ENCODE peak calls at places on chromosomes 3 and 15, in four cellular contexts. U is retinal pigment epithelial cell, B is HEK293T, C is SW480. M is an unnamed sample.

GRCh38 chr3:17749281-17749680 is 6.8 kb upstream of the TBC1D5 start:
- DNase-seq in C (no peak), U (no peak), B (no peak), M (no peak)

GRCh38 chr15:66961407-66961884 is 104.0 kb upstream of the SMAD3 start:
- DNase-seq in C (peak; percentile 35), U (no peak), B (no peak), M (no peak)

GRCh38 chr3:100288288-100288894 is 27.6 kb downstream of the TBC1D23 start:
- DNase-seq in U (no peak), B (no peak), C (no peak), M (no peak)

GRCh38 chr3:129046037-129046731 is 14.4 kb upstream of the GP9 start:
- DNase-seq in B (no peak), U (no peak), C (no peak), M (no peak)

GRCh38 chr3:81339040-81339845 is 422.2 kb downstream of the GBE1 start:
- DNase-seq in B (peak; percentile 11), U (no peak), C (peak; percentile 58), M (peak; percentile 28)

GRCh38 chr3:160126761-160127160 is 98.5 kb upstream of the C3orf80 start:
- DNase-seq in C (no peak), U (no peak), B (no peak), M (no peak)

GRCh38 chr3:120875989-120876388 is 32.0 kb upstream of the STXBP5L start:
- DNase-seq in U (no peak), C (no peak), B (no peak), M (no peak)

GRCh38 chr3:177862962-177863491 is 665.7 kb upstream of the TBL1XR1 start:
- DNase-seq in C (no peak), U (no peak), B (no peak), M (no peak)

GRCh38 chr3:134034005-134034785 is 4.5 kb upstream of the SLCO2A1 start:
- DNase-seq in B (no peak), C (no peak), U (no peak), M (no peak)

GRCh38 chr3:39502838-39503145 is 35.3 kb downstream of the MOBP start:
- DNase-seq in U (no peak), B (no peak), C (no peak), M (no peak)

GRCh38 chr15:101288905-101289513 is 6.0 kb downstream of the SNRPA1 start:
- DNase-seq in U (no peak), B (peak; percentile 53), C (peak; percentile 54), M (peak; percentile 85)

GRCh38 chr3:62718515-62719320 is 156.5 kb downstream of the CADPS start:
- DNase-seq in B (peak; percentile 11), U (no peak), C (no peak), M (no peak)

GRCh38 chr15:76199106-76200082 is 111.9 kb downstream of the ETFA start:
- DNase-seq in U (no peak), C (no peak), B (no peak), M (no peak)

GRCh38 chr3:185645596-185646381 is 59.7 kb downstream of the SENP2 start:
- DNase-seq in C (no peak), U (no peak), B (no peak), M (no peak)

GRCh38 chr3:115512565-115513410 is 110.5 kb upstream of the GAP43 start:
- DNase-seq in U (peak; percentile 51), B (peak; percentile 62), C (peak; percentile 43), M (peak; percentile 13)

GRCh38 chr15:92984161-92984560 is 84.0 kb downstream of the CHD2 start:
- DNase-seq in C (no peak), U (no peak), B (no peak), M (no peak)

GRCh38 chr3:183306798-183307671 is 54.0 kb downstream of the B3GNT5 start:
- DNase-seq in B (peak; percentile 9), C (peak; percentile 76), U (peak; percentile 52), M (no peak)

GRCh38 chr3:4493931-4494806 is 1.0 kb downstream of the ITPR1 start:
- DNase-seq in B (peak; percentile 34), U (no peak), C (no peak), M (no peak)

GRCh38 chr3:149658444-149659172 is 783 bp upstream of the WWTR1 start:
- DNase-seq in B (peak; percentile 70), U (peak; percentile 54), C (peak; percentile 82), M (no peak)

GRCh38 chr15:62124953-62125263 is 40.2 kb downstream of the C2CD4B start:
- DNase-seq in C (no peak), U (no peak), B (no peak), M (no peak)

GRCh38 chr3:197165890-197166289 is 132.5 kb downstream of the DLG1 start:
- DNase-seq in B (no peak), U (no peak), C (no peak), M (no peak)

GRCh38 chr15:93719941-93720351 is 511.4 kb upstream of the MCTP2 start:
- DNase-seq in U (no peak), B (no peak), C (no peak), M (no peak)

GRCh38 chr3:37853691-37854413 is 7.8 kb upstream of the CTDSPL start:
- DNase-seq in U (no peak), C (no peak), B (no peak), M (no peak)

GRCh38 chr3:177516130-177517011 is 319.1 kb upstream of the TBL1XR1 start:
- DNase-seq in U (peak; percentile 95), C (no peak), B (no peak), M (no peak)

GRCh38 chr3:5149306-5149880 is 27.3 kb downstream of the ARL8B start:
- DNase-seq in C (no peak), U (no peak), B (no peak), M (no peak)

GRCh38 chr3:77169844-77170243 is 129.9 kb downstream of the ROBO2 start:
- DNase-seq in U (no peak), B (no peak), C (no peak), M (no peak)

GRCh38 chr3:17745894-17746293 is 3.5 kb upstream of the TBC1D5 start:
- DNase-seq in U (no peak), C (no peak), B (no peak), M (no peak)

GRCh38 chr3:11236588-11237461 is 35.4 kb upstream of the ATG7 start:
- DNase-seq in C (peak; percentile 78), U (no peak), B (peak; percentile 63), M (peak; percentile 60)

GRCh38 chr3:4417449-4417848 is 49.6 kb downstream of the SUMF1 start:
- DNase-seq in U (peak; percentile 48), C (no peak), B (no peak), M (no peak)

GRCh38 chr3:86774082-86774691 is 216.8 kb downstream of the VGLL3 start:
- DNase-seq in U (no peak), C (peak; percentile 33), B (no peak), M (peak; percentile 49)

GRCh38 chr3:188646592-188646991 is 492.6 kb downstream of the LPP start:
- DNase-seq in U (no peak), C (no peak), B (no peak), M (no peak)

GRCh38 chr3:166752214-166752613 is 627.9 kb downstream of the ZBBX start:
- DNase-seq in U (no peak), B (no peak), C (no peak), M (no peak)

GRCh38 chr3:56940331-56940730 is 120.1 kb upstream of the SPATA12 start:
- DNase-seq in U (peak; percentile 36), C (no peak), B (no peak), M (no peak)

GRCh38 chr3:147712357-147712756 is 303.2 kb downstream of the ZIC1 start:
- DNase-seq in B (no peak), C (no peak), U (no peak), M (no peak)

M was measured in A549.